ENCODE peak calls at places on chromosomes 16 and 17, in four cellular contexts. I, J, P and C are unnamed samples.

GRCh38 chr17:29956225-29956624 is 14.8 kb downstream of the EFCAB5 start:
- DNase-seq in I (no peak), J (no peak), P (no peak), C (no peak)

GRCh38 chr17:73096866-73097265 is 4.4 kb upstream of the SLC39A11 start:
- DNase-seq in I (no peak), J (no peak), P (no peak), C (no peak)

GRCh38 chr17:8066841-8067775 is 20.4 kb downstream of the ALOX12B start:
- DNase-seq in I (no peak), J (no peak), P (no peak), C (no peak)

GRCh38 chr17:72890711-72891110 is 201.8 kb downstream of the SLC39A11 start:
- DNase-seq in I (peak), J (no peak), P (no peak), C (no peak)

GRCh38 chr17:76458580-76459490 is 5.9 kb upstream of the UBE2O start:
- DNase-seq in I (peak), J (peak), P (peak), C (no peak)

GRCh38 chr16:1330260-1330914 is 3.1 kb upstream of the BAIAP3 start:
- DNase-seq in I (no peak), J (no peak), P (no peak), C (no peak)

GRCh38 chr16:27318399-27319256 is 4.9 kb downstream of the IL4R start:
- DNase-seq in I (no peak), J (peak), P (no peak), C (peak)

GRCh38 chr16:85461814-85462404 is 151.2 kb upstream of the GSE1 start:
- DNase-seq in I (no peak), J (no peak), P (no peak), C (no peak)

GRCh38 chr16:72221216-72221995 is 49.5 kb upstream of the PMFBP1 start:
- DNase-seq in I (no peak), J (no peak), P (no peak), C (no peak)

GRCh38 chr16:81567987-81568748 is 123.6 kb downstream of the CMIP start:
- DNase-seq in I (peak), J (no peak), P (no peak), C (no peak)

GRCh38 chr17:43734376-43734775 is 24.2 kb downstream of the SOST start:
- DNase-seq in I (no peak), J (no peak), P (no peak), C (no peak)

GRCh38 chr16:12501727-12502457 is 301.8 kb downstream of the CPPED1 start:
- DNase-seq in I (no peak), J (no peak), P (no peak), C (no peak)

GRCh38 chr17:74485012-74485743 is 18.7 kb downstream of the CD300A start:
- DNase-seq in I (no peak), J (no peak), P (no peak), C (peak)

GRCh38 chr17:61450641-61451537 is 1.3 kb upstream of the TBX4 start:
- DNase-seq in I (no peak), J (no peak), P (no peak), C (no peak)
- H3K4me3 ChIP-seq in I (no peak), J (no peak), P (no peak), C (no peak)

DNA sequence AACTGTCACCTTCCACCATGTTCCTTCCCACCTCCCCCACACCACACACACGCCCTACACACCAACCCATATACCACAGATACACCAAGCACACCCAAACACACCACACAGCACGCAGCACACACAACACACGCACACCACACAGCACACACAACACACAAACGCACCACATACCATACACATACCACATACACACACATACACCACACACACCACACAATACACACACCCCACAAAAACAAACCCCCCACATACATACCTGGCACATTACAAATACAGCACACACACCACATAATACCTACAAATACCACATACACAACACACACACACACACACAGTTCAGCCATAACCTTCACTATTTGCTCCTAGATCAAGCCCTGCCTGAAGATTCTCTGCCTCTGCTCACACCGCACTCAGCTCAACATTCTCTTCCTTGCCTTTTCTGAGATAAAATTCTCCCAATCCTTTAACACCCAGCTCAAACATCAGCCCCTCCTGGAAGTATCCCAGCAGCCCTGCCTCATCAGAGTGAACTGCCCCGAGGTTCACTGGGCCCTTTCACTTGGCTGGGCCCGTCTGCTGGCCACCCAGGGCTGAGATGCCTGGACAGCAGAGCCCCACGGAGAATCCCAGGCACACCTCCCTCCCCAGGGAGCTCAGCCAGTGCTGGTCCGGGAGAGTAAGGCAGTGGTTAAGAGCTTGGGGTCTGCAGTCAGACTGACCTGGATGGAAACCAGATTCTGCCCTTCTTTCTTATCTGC is 31.9 kb upstream of the CPNE2 start:
- DNase-seq in I (no peak), J (no peak), P (no peak), C (no peak)
- TF ChIP-seq POLR2A in I (no peak), J (no peak), P (no peak), C (no peak)

DNA sequence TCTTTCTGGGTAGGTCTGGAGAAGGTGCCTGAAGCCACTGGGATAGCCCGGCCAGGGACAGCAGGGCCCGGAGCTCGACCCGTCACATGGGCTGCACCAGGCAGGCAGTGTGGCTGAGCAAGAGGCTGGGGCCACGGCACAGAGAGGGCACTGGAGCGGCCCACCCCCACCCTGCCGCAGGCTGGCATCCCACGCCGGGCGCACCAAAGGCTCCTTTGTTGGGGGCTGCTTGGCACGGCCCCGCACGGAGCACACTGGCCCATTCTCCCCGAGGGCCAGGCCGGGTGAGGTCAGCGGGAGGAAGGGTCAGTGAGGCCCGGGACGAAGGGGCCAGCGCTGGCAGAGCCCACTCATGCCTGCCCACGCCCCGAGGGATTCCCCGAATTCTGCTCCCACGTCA is 36.5 kb upstream of the PVALEF start:
- DNase-seq in I (no peak), J (no peak), P (no peak), C (no peak)
- H3K4me3 ChIP-seq in I (no peak), J (no peak), P (no peak), C (no peak)

DNA sequence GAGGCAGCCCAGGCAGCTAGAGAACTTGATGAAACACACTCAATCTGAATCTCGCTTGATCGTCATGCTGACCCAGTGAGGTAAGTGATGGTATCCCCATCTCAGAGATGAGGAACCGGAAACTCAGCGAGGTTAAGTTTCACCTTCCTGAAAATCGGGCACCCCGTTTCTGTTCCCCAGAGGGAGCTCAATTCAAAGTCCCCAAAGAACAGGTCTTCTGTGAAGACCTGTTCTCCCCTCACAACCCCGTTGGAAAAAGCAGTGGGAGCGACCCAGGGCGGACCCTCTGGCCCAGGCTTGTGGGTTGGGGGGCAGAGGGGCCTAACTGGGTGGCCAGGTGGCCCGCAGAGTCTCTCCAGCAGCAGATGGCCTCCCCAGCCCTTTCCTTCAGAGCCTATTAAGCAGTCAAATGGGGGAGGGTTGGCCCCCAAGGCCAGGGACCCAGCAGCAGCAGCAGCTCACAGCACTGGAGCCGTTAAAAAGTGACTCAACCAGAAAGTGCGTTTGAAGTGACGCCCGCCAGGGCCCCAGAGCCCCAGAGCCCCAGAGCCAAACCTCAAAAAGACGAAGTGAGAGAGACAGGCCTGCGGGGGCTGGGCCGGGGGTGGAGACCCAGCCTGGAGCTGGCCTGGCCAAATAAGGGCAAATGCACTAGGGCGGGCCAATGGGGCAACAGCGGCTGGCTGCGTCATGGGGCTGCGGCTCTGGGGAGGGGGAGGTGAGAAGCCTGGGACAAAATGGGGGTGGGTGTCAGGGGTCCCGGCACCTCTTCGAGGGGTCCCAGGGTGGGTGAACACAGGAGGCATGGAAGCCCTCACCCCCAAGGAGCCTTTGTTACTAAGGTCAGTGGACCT is 9.2 kb upstream of the TSPOAP1 start:
- DNase-seq in I (no peak), J (peak), P (no peak), C (peak)
- TF ChIP-seq POLR2A in I (no peak), J (peak), P (no peak), C (peak)

GRCh38 chr17:3916825-3917224 is 560 bp upstream of the P2RX1 start:
- DNase-seq in I (no peak), J (no peak), P (no peak), C (no peak)

GRCh38 chr17:3916013-3916696 is at the start of gene P2RX1:
- DNase-seq in I (no peak), J (peak), P (no peak), C (no peak)

GRCh38 chr17:3918372-3919122 is 2.3 kb upstream of the P2RX1 start:
- DNase-seq in I (no peak), J (no peak), P (no peak), C (no peak)

GRCh38 chr17:3919123-3919624 is 2.9 kb upstream of the P2RX1 start:
- DNase-seq in I (no peak), J (no peak), P (no peak), C (no peak)

GRCh38 chr17:3917391-3917931 is 1.2 kb upstream of the P2RX1 start:
- DNase-seq in I (no peak), J (peak), P (no peak), C (no peak)
- H3K4me3 ChIP-seq in I (no peak), J (no peak), P (no peak), C (no peak)

GRCh38 chr16:5670198-5670597 is 572.6 kb upstream of the EEF2KMT start:
- DNase-seq in I (no peak), J (no peak), P (no peak), C (no peak)
- TF ChIP-seq POLR2A in I (no peak), J (no peak), P (no peak), C (no peak)

GRCh38 chr16:15434425-15435215 is at the start of gene BMERB1:
- DNase-seq in I (peak), J (peak), P (peak), C (peak)
- H3K4me3 ChIP-seq in I (peak), J (peak), P (peak), C (peak)

GRCh38 chr17:16988749-16989229 is 16.9 kb upstream of the TNFRSF13B start:
- DNase-seq in I (no peak), J (peak), P (no peak), C (no peak)
- TF ChIP-seq POLR2A in I (no peak), J (no peak), P (no peak), C (no peak)